ENCODE peak calls at places on chromosome 16, in five cellular contexts. One of them, this sample, is unnamed.

GRCh38 chr16:2493608-2494007 is 18.7 kb downstream of the TBC1D24 start:
- DNase-seq in uterus: no peak
- DNase-seq in adrenal gland: no peak
- DNase-seq in GM23248: no peak
- DNase-seq in heart left ventricle: no peak
- DNase-seq in this sample: no peak

GRCh38 chr16:10856042-10856441 is 21.0 kb upstream of the CIITA start:
- DNase-seq in uterus: no peak
- DNase-seq in adrenal gland: no peak
- DNase-seq in GM23248: no peak
- DNase-seq in heart left ventricle: no peak
- DNase-seq in this sample: no peak

GRCh38 chr16:71289732-71290062 is 495 bp upstream of the CMTR2 start:
- DNase-seq in uterus: no peak
- DNase-seq in adrenal gland: no peak
- DNase-seq in GM23248: no peak
- DNase-seq in heart left ventricle: no peak
- DNase-seq in this sample: no peak

GRCh38 chr16:20899503-20900298 is 457 bp downstream of the DCUN1D3 start:
- DNase-seq in uterus: no peak
- DNase-seq in adrenal gland: peak; percentile 57
- DNase-seq in GM23248: peak; percentile 48
- DNase-seq in heart left ventricle: peak; percentile 50
- DNase-seq in this sample: peak; percentile 21

GRCh38 chr16:47458331-47458730 is 2.5 kb downstream of the ITFG1 start:
- DNase-seq in uterus: no peak
- DNase-seq in adrenal gland: no peak
- DNase-seq in GM23248: no peak
- DNase-seq in heart left ventricle: no peak
- DNase-seq in this sample: no peak

GRCh38 chr16:53781023-53781605 is 77.2 kb downstream of the FTO start:
- DNase-seq in uterus: no peak
- DNase-seq in adrenal gland: no peak
- DNase-seq in GM23248: peak; percentile 32
- DNase-seq in heart left ventricle: no peak
- DNase-seq in this sample: no peak

GRCh38 chr16:4315185-4316102 is at the start of gene GLIS2:
- DNase-seq in uterus: peak; percentile 80
- DNase-seq in adrenal gland: peak; percentile 82
- DNase-seq in GM23248: peak; percentile 84
- DNase-seq in heart left ventricle: peak; percentile 81
- DNase-seq in this sample: peak; percentile 84

GRCh38 chr16:4212934-4213296 is 29.0 kb downstream of the SRL start:
- DNase-seq in uterus: no peak
- DNase-seq in adrenal gland: no peak
- DNase-seq in GM23248: peak; percentile 66
- DNase-seq in heart left ventricle: no peak
- DNase-seq in this sample: no peak

GRCh38 chr16:49465661-49466528 is 92.3 kb downstream of the C16orf78 start:
- DNase-seq in uterus: no peak
- DNase-seq in adrenal gland: peak; percentile 4
- DNase-seq in GM23248: no peak
- DNase-seq in heart left ventricle: no peak
- DNase-seq in this sample: no peak

GRCh38 chr16:12079411-12079965 is 103.0 kb downstream of the SNX29 start:
- DNase-seq in uterus: no peak
- DNase-seq in adrenal gland: no peak
- DNase-seq in GM23248: no peak
- DNase-seq in heart left ventricle: no peak
- DNase-seq in this sample: no peak

GRCh38 chr16:4944333-4945281 is 7.7 kb upstream of the PPL start:
- DNase-seq in uterus: peak; percentile 96
- DNase-seq in adrenal gland: peak; percentile 94
- DNase-seq in GM23248: peak; percentile 97
- DNase-seq in heart left ventricle: peak; percentile 92
- DNase-seq in this sample: peak; percentile 82

GRCh38 chr16:22358000-22358399 is 16.4 kb downstream of the CDR2 start:
- DNase-seq in uterus: no peak
- DNase-seq in adrenal gland: no peak
- DNase-seq in GM23248: no peak
- DNase-seq in heart left ventricle: no peak
- DNase-seq in this sample: no peak

GRCh38 chr16:74563828-74564263 is 43.1 kb downstream of the GLG1 start:
- DNase-seq in uterus: no peak
- DNase-seq in adrenal gland: peak; percentile 34
- DNase-seq in GM23248: peak; percentile 67
- DNase-seq in heart left ventricle: peak; percentile 34
- DNase-seq in this sample: no peak

DNA sequence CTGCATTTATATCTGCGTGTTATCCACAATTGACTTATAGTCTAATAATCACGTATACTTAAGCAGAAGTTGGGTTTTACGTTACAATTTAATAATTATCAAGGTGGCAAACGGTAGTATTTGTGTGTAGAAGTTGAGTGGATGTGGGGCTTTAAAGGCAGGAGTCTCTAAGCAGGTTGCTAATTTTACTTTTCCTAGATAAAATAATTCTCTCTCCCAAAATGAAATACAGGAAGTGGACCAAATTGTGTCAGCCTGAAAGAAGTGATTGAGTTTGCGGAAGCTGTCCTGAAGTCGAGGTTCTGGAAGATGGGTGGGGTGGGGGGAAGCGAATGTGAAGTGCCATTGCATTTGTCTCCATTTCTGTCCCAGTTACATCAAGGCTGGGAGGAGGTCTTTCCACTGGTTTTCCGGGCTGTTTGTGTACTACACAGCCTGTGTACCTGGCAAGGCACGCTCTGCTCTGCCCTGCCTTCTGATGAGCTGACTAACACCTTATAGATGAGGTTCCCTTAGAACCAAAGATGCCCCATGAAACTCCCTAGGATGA is 385.1 kb downstream of the WWOX start:
- DNase-seq in uterus: no peak
- DNase-seq in adrenal gland: no peak
- DNase-seq in GM23248: no peak
- DNase-seq in heart left ventricle: no peak
- DNase-seq in this sample: no peak
- H3K27ac ChIP-seq in uterus: no peak overlapping the region
- H3K27ac ChIP-seq in adrenal gland: no peak overlapping the region
- H3K27ac ChIP-seq in GM23248: no peak overlapping the region
- H3K27ac ChIP-seq in heart left ventricle: no peak overlapping the region
- H3K27ac ChIP-seq in this sample: no peak overlapping the region

DNA sequence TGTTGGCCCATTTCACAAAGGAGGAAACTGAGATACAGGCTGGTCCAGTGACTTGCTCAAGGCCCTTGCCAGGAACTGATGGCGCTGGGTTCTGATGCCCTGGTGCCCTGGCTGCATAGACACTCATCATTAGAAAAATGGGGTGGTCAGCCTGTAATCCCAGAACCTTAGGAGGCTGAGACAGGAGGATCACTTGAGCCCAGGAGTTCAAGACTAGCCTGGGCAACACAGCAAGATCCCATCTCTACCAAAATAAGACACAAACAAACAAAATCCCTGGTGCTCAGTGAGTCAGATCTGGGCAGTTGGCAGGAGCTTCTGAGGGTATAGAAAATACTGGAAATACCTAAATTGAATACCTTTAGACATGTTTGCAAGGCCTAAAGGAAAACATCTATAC is 41.1 kb upstream of the KIFC3 start:
- DNase-seq in uterus: no peak
- DNase-seq in adrenal gland: no peak
- DNase-seq in GM23248: no peak
- DNase-seq in heart left ventricle: no peak
- DNase-seq in this sample: no peak
- H3K4me3 ChIP-seq in uterus: no peak overlapping the region
- H3K4me3 ChIP-seq in adrenal gland: no peak overlapping the region
- H3K4me3 ChIP-seq in GM23248: no peak overlapping the region
- H3K4me3 ChIP-seq in heart left ventricle: no peak overlapping the region
- H3K4me3 ChIP-seq in this sample: no peak overlapping the region

DNA sequence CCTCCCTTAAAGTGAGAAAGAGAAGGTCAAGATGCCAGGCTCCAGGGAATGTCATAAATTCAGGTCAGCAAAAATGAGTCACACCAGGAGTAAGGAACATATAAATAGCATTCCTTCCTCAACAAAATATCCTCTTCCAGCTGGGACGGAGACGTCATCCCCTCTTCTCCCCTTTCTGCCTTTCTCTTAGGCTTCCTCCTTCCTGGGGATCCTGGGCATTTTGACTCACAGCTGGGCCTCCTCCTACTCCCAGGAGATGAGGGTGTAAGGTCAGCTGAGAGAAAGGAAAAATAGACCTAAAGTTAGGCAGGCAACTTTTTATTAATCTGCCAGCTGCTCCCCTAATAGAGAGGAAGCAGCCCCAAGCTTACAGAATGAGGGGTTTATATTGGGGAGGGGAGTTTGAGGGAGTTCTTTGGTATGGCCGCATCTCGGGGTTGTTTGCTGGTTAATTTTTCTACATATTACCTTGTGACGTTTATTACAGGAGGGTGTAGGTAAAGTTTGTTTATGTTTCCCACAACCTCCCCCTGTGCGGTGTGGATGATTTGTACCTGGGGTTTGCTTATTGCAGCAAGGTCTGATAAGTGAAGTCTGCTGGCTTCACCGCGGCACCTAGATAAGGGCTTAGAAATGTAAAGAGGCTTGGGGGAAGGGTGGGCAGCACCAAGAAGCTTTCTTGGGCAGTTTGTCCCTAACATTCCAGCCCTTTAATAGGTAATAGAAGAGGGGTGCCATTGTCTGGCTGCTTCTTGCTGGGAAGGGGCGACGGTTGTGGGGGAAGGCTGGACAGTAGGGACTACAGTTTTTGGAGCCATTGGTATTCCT is 7.1 kb upstream of the ZNF747 start:
- DNase-seq in uterus: no peak
- DNase-seq in adrenal gland: no peak
- DNase-seq in GM23248: peak; percentile 61
- DNase-seq in heart left ventricle: no peak
- DNase-seq in this sample: no peak
- H3K27ac ChIP-seq in uterus: no peak overlapping the region
- H3K27ac ChIP-seq in adrenal gland: no peak overlapping the region
- H3K27ac ChIP-seq in GM23248: no peak overlapping the region
- H3K27ac ChIP-seq in heart left ventricle: peak overlapping the region; percentile 31
- H3K27ac ChIP-seq in this sample: peak overlapping the region; percentile 56

GRCh38 chr16:84215531-84215930 is 24.3 kb downstream of the KCNG4 start:
- DNase-seq in uterus: no peak
- DNase-seq in adrenal gland: no peak
- DNase-seq in GM23248: no peak
- DNase-seq in heart left ventricle: no peak
- DNase-seq in this sample: no peak
- H3K4me3 ChIP-seq in uterus: no peak overlapping the region
- H3K4me3 ChIP-seq in adrenal gland: no peak overlapping the region
- H3K4me3 ChIP-seq in GM23248: no peak overlapping the region
- H3K4me3 ChIP-seq in heart left ventricle: no peak overlapping the region
- H3K4me3 ChIP-seq in this sample: no peak overlapping the region

DNA sequence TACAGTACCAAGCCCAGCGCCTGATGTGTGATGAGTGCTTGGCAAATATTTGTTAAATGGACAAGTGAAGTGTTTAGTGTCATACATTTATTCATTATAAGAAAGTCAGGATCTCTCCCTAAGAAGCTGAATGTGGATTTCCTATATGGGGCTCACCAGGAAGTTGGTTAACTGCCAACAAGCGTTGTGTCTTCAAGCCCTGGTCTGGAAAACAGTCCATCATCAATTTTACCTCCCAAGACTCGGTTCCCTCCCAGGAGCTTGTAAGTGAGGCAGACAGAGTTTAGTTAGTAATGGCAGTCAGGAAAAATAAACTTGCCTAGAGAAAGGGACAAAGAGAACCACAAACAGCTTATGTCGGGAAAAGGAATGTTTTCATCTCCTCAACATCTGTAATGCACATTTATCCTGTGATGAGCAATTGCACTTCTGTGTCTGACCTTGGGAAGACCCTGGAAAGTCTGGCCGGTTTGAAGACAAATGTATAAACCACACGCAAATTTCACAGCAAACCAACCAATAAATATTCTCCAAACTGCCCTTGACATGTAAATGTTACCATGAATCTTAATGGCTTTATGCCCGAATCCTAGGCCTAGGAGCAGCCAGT is 28.3 kb downstream of the C16orf95 start:
- DNase-seq in uterus: no peak
- DNase-seq in adrenal gland: no peak
- DNase-seq in GM23248: peak; percentile 8
- DNase-seq in heart left ventricle: no peak
- DNase-seq in this sample: no peak
- H3K27ac ChIP-seq in uterus: no peak overlapping the region
- H3K27ac ChIP-seq in adrenal gland: no peak overlapping the region
- H3K27ac ChIP-seq in GM23248: no peak overlapping the region
- H3K27ac ChIP-seq in heart left ventricle: no peak overlapping the region
- H3K27ac ChIP-seq in this sample: no peak overlapping the region

GRCh38 chr16:88855736-88856121 is 1.0 kb downstream of the GALNS start:
- DNase-seq in uterus: no peak
- DNase-seq in adrenal gland: no peak
- DNase-seq in GM23248: no peak
- DNase-seq in heart left ventricle: no peak
- DNase-seq in this sample: no peak
- H3K4me3 ChIP-seq in uterus: no peak overlapping the region
- H3K4me3 ChIP-seq in adrenal gland: no peak overlapping the region
- H3K4me3 ChIP-seq in GM23248: peak overlapping the region; percentile 71
- H3K4me3 ChIP-seq in heart left ventricle: no peak overlapping the region
- H3K4me3 ChIP-seq in this sample: peak overlapping the region; percentile 98

DNA sequence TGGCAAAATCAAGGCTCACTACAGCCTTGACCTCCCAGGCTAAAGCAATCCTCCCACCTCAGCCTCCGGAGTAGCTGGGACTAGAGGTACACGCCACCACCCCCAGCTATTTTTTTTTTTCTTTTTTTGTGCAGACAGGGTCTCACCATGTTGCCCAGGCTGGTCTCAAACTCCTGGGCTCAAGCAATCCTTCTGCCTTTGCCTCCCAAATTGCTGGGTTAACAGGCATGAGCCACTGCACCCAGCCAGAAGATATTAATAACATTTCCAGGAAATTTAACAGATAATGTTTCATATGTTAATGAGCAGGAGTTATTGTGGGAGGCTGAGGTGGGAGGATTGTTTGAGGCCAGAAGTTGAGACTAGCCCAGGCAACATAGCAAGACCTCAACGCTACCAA is 8.4 kb upstream of the SPG7 start:
- DNase-seq in uterus: no peak
- DNase-seq in adrenal gland: no peak
- DNase-seq in GM23248: no peak
- DNase-seq in heart left ventricle: no peak
- DNase-seq in this sample: no peak
- H3K27ac ChIP-seq in uterus: no peak overlapping the region
- H3K27ac ChIP-seq in adrenal gland: no peak overlapping the region
- H3K27ac ChIP-seq in GM23248: no peak overlapping the region
- H3K27ac ChIP-seq in heart left ventricle: no peak overlapping the region
- H3K27ac ChIP-seq in this sample: no peak overlapping the region

This sample was measured in left ventricle myocardium inferior.